ENCODE peak calls at places on chromosomes 7 and 10, in six cellular contexts. L is caudate nucleus, T is hepatic stellate cell, W is GM12865, G is SW480, E is left colon. V is an unnamed sample.

GRCh38 chr10:72727128-72727527 is 35.2 kb downstream of the MCU start:
- DNase-seq in L (no peak), T (no peak), W (no peak), G (no peak), E (no peak), V (no peak)

GRCh38 chr7:113710310-113711106 is 208.3 kb downstream of the PPP1R3A start:
- DNase-seq in L (no peak), T (peak), W (peak), G (peak), E (no peak), V (no peak)

GRCh38 chr7:39950473-39951155 is 558 bp downstream of the CDK13 start:
- DNase-seq in L (peak), T (peak), W (peak), G (peak), E (peak), V (peak)

GRCh38 chr7:44379366-44380178 is 54.2 kb upstream of the CAMK2B start:
- DNase-seq in L (no peak), T (no peak), W (no peak), G (peak), E (peak), V (peak)

GRCh38 chr10:34523017-34523767 is 291.9 kb downstream of the PARD3 start:
- DNase-seq in L (no peak), T (no peak), W (no peak), G (no peak), E (no peak), V (no peak)

GRCh38 chr10:113381906-113382562 is 170.8 kb upstream of the HABP2 start:
- DNase-seq in L (no peak), T (peak), W (peak), G (no peak), E (no peak), V (peak)

GRCh38 chr10:5620223-5620721 is 46.1 kb downstream of the ASB13 start:
- DNase-seq in L (no peak), T (no peak), W (no peak), G (no peak), E (no peak), V (peak)

GRCh38 chr10:71241114-71241898 is 28.9 kb downstream of the UNC5B start:
- DNase-seq in L (no peak), T (no peak), W (no peak), G (no peak), E (no peak), V (peak)

GRCh38 chr7:144853542-144853941 is 17.7 kb upstream of the TPK1 start:
- DNase-seq in L (no peak), T (no peak), W (no peak), G (no peak), E (no peak), V (no peak)

GRCh38 chr10:132109341-132110072 is 43.8 kb downstream of the JAKMIP3 start:
- DNase-seq in L (no peak), T (no peak), W (no peak), G (no peak), E (peak), V (no peak)

GRCh38 chr10:72087969-72088878 is at the start of gene SPOCK2:
- DNase-seq in L (peak), T (peak), W (no peak), G (no peak), E (no peak), V (peak)

GRCh38 chr10:17255512-17255911 is 27.5 kb downstream of the VIM start:
- DNase-seq in L (no peak), T (no peak), W (no peak), G (no peak), E (no peak), V (no peak)